ENCODE peak calls at places on chromosomes 16 and 17, in five cellular contexts. D, J, Y, U and K are unnamed samples.

GRCh38 chr16:46583036-46583435 is 38.1 kb downstream of the SHCBP1 start:
- DNase-seq in U (no peak), J (no peak), D (no peak), Y (no peak), K (no peak)

GRCh38 chr17:51059781-51060180 is 60.9 kb downstream of the SPAG9 start:
- DNase-seq in D (no peak), Y (no peak), U (no peak), J (no peak), K (no peak)

GRCh38 chr16:62022688-62023087 is 13.6 kb downstream of the CDH8 start:
- DNase-seq in J (no peak), Y (no peak), D (no peak), U (no peak), K (no peak)

GRCh38 chr17:40473573-40474365 is 27.7 kb downstream of the TNS4 start:
- DNase-seq in U (no peak), D (no peak), J (no peak), Y (no peak), K (no peak)

GRCh38 chr16:3401719-3402397 is 843 bp downstream of the ZNF174 start:
- DNase-seq in U (no peak), D (no peak), Y (no peak), J (no peak), K (no peak)

GRCh38 chr17:40910441-40910841 is 25.4 kb upstream of the KRT20 start:
- DNase-seq in D (no peak), U (no peak), J (peak), Y (no peak), K (no peak)

GRCh38 chr16:2715519-2715918 is 4.5 kb downstream of the PRSS27 start:
- DNase-seq in J (no peak), D (peak), Y (peak), U (peak), K (peak)

GRCh38 chr17:77354721-77355455 is 214.1 kb downstream of the SEC14L1 start:
- DNase-seq in Y (peak), J (peak), D (no peak), U (no peak), K (peak)

GRCh38 chr17:77308768-77309726 is 168.3 kb downstream of the SEC14L1 start:
- DNase-seq in D (no peak), Y (no peak), J (no peak), U (no peak), K (peak)

GRCh38 chr17:12667299-12667958 is 1.7 kb downstream of the MYOCD start:
- DNase-seq in J (peak), Y (peak), D (no peak), U (no peak), K (no peak)

GRCh38 chr17:47208744-47209488 is at the start of gene MYL4:
- DNase-seq in D (no peak), U (no peak), Y (no peak), J (no peak), K (no peak)

GRCh38 chr17:31491794-31492171 is 100.3 kb downstream of the RAB11FIP4 start:
- DNase-seq in D (no peak), J (no peak), U (no peak), Y (no peak), K (no peak)

GRCh38 chr17:10633738-10634379 is 23.2 kb downstream of the MYH3 start:
- DNase-seq in Y (no peak), U (no peak), J (no peak), D (no peak), K (no peak)

GRCh38 chr16:83727018-83727417 is 80.8 kb upstream of the HSBP1 start:
- DNase-seq in J (peak), U (no peak), Y (no peak), D (no peak), K (no peak)

GRCh38 chr17:45409659-45410076 is 23.0 kb downstream of the ARHGAP27 start:
- DNase-seq in U (no peak), J (no peak), Y (no peak), D (no peak), K (peak)

GRCh38 chr16:83117810-83118209 is 491.0 kb downstream of the CDH13 start:
- DNase-seq in D (no peak), Y (no peak), U (no peak), J (no peak), K (no peak)

GRCh38 chr17:82812601-82813000 is 27.2 kb downstream of the ZNF750 start:
- DNase-seq in D (no peak), J (no peak), Y (no peak), U (no peak), K (no peak)

GRCh38 chr16:81313731-81314602 is 795 bp upstream of the GAN start:
- DNase-seq in D (no peak), J (no peak), U (no peak), Y (no peak), K (no peak)

GRCh38 chr17:19713462-19713861 is 2.9 kb downstream of the SLC47A2 start:
- DNase-seq in Y (no peak), D (no peak), J (no peak), U (no peak), K (no peak)

GRCh38 chr16:82580293-82580900 is 46.4 kb upstream of the CDH13 start:
- DNase-seq in J (no peak), Y (no peak), U (no peak), D (no peak), K (no peak)

GRCh38 chr17:50355701-50356341 is 9.9 kb downstream of the XYLT2 start:
- DNase-seq in Y (no peak), U (no peak), J (no peak), D (no peak), K (peak)

GRCh38 chr17:17173921-17174320 is 32.2 kb downstream of the PLD6 start:
- DNase-seq in D (no peak), U (no peak), J (no peak), Y (no peak), K (no peak)

GRCh38 chr17:15981646-15982580 is 17.6 kb downstream of the ZSWIM7 start:
- DNase-seq in U (no peak), Y (no peak), J (peak), D (no peak), K (no peak)

GRCh38 chr17:8004899-8005298 is 2.5 kb downstream of the GUCY2D start:
- DNase-seq in Y (no peak), J (peak), U (no peak), D (no peak), K (no peak)

GRCh38 chr17:50800196-50800700 is 32.9 kb upstream of the ANKRD40CL start:
- DNase-seq in J (no peak), Y (no peak), U (no peak), D (no peak), K (no peak)

GRCh38 chr17:44940321-44940720 is 7.3 kb downstream of the KIF18B start:
- DNase-seq in J (no peak), U (no peak), D (no peak), Y (no peak), K (no peak)

GRCh38 chr17:63295839-63296590 is 150.1 kb downstream of the CYB561 start:
- DNase-seq in D (no peak), J (no peak), U (no peak), Y (no peak), K (no peak)

GRCh38 chr17:73760186-73760758 is 116.0 kb upstream of the SDK2 start:
- DNase-seq in D (no peak), J (no peak), Y (no peak), U (no peak), K (no peak)

GRCh38 chr17:4733073-4733531 is 1.9 kb downstream of the MED11 start:
- DNase-seq in U (no peak), J (no peak), D (no peak), Y (no peak), K (no peak)

GRCh38 chr17:44309472-44309871 is 1.1 kb downstream of the RUNDC3A start:
- DNase-seq in D (no peak), J (no peak), Y (no peak), U (no peak), K (no peak)

GRCh38 chr17:83155128-83156081 is 76.0 kb downstream of the METRNL start:
- DNase-seq in J (peak), Y (no peak), U (no peak), D (no peak), K (no peak)

GRCh38 chr16:70753694-70754325 is 47.1 kb downstream of the VAC14 start:
- DNase-seq in Y (no peak), J (no peak), D (no peak), U (no peak), K (no peak)

GRCh38 chr16:75003931-75004330 is 5.1 kb downstream of the ZNRF1 start:
- DNase-seq in D (no peak), J (no peak), U (no peak), Y (no peak), K (no peak)